ENCODE peak calls at places on chromosomes 13 and 19, in ten cellular contexts. T is AG09319, X is GM20000, N is epithelial cell of esophagus, D is RWPE1, G is uterus, W is GM10248, S is heart right ventricle, J is dorsolateral prefrontal cortex, U is BJ. H is an unnamed sample.

GRCh38 chr13:106143930-106144709 is 391.3 kb downstream of the EFNB2 start:
- DNase-seq in J (no peak), S (no peak), U (no peak), G (no peak), N (peak), D (peak), T (no peak), X (no peak), W (no peak), H (no peak)

GRCh38 chr19:48152552-48152951 is 17.6 kb downstream of the LIG1 start:
- DNase-seq in N (peak), X (peak), W (peak), S (peak), J (peak), D (peak), T (peak), G (peak), U (no peak), H (peak)

GRCh38 chr13:34657716-34658115 is 284.4 kb upstream of the NBEA start:
- DNase-seq in W (no peak), D (peak), X (no peak), G (no peak), U (peak), N (peak), J (no peak), T (no peak), S (no peak), H (peak)

GRCh38 chr13:60095300-60095699 is 68.4 kb downstream of the DIAPH3 start:
- DNase-seq in N (no peak), W (no peak), X (no peak), T (no peak), S (no peak), G (no peak), J (no peak), D (no peak), U (no peak), H (no peak)

GRCh38 chr19:54477650-54478049 is 4.6 kb upstream of the CDC42EP5 start:
- DNase-seq in W (no peak), D (no peak), J (no peak), T (no peak), S (no peak), U (no peak), N (no peak), G (no peak), X (no peak), H (no peak)

GRCh38 chr13:25375727-25376358 is 4.1 kb downstream of the ATP8A2 start:
- DNase-seq in G (no peak), X (peak), N (peak), U (no peak), J (no peak), W (peak), D (peak), T (peak), S (no peak), H (peak)

GRCh38 chr13:49421391-49421790 is 22.5 kb downstream of the CAB39L start:
- DNase-seq in X (peak), J (no peak), G (no peak), W (peak), U (no peak), D (no peak), T (no peak), S (no peak), N (peak), H (no peak)

GRCh38 chr13:40059540-40060232 is 404.2 kb downstream of the COG6 start:
- DNase-seq in S (no peak), G (no peak), N (peak), J (no peak), X (no peak), U (no peak), T (no peak), W (no peak), D (no peak), H (no peak)

GRCh38 chr13:110061270-110061669 is 245.7 kb downstream of the COL4A1 start:
- DNase-seq in G (no peak), D (no peak), N (no peak), J (no peak), S (no peak), U (no peak), W (no peak), X (no peak), T (no peak), H (no peak)

GRCh38 chr13:107942030-107942617 is 273.2 kb downstream of the LIG4 start:
- DNase-seq in W (no peak), G (no peak), S (no peak), U (no peak), J (no peak), D (no peak), X (no peak), T (no peak), N (peak), H (no peak)

GRCh38 chr13:44334751-44335150 is 38.9 kb upstream of the SERP2 start:
- DNase-seq in U (no peak), J (no peak), T (no peak), W (no peak), S (no peak), N (no peak), D (no peak), G (no peak), X (no peak), H (no peak)

GRCh38 chr19:41930926-41931592 is 2.8 kb upstream of the ERFL start:
- DNase-seq in W (no peak), J (no peak), T (no peak), N (no peak), S (no peak), X (no peak), D (no peak), U (no peak), G (no peak), H (no peak)

GRCh38 chr19:33273881-33274662 is 28.3 kb downstream of the CEBPA start:
- DNase-seq in D (no peak), X (no peak), J (no peak), G (peak), T (peak), N (peak), S (no peak), U (peak), W (no peak), H (peak)

GRCh38 chr19:6421075-6422014 is 3.3 kb downstream of the KHSRP start:
- DNase-seq in T (no peak), U (no peak), G (no peak), S (no peak), W (no peak), N (no peak), J (no peak), D (no peak), X (peak), H (no peak)

GRCh38 chr13:96984061-96984508 is 10.2 kb downstream of the OXGR1 start:
- DNase-seq in D (peak), W (no peak), U (no peak), T (no peak), J (no peak), S (no peak), G (no peak), N (peak), X (peak), H (no peak)

GRCh38 chr13:44932850-44933251 is 56.4 kb downstream of the NUFIP1 start:
- DNase-seq in S (no peak), D (peak), N (peak), G (no peak), W (no peak), X (no peak), U (no peak), T (no peak), J (no peak), H (peak)

GRCh38 chr19:31534231-31534630 is 185.0 kb upstream of the TSHZ3 start:
- DNase-seq in D (no peak), X (no peak), W (no peak), N (no peak), G (no peak), U (no peak), T (no peak), J (no peak), S (no peak), H (no peak)

GRCh38 chr19:4298772-4299550 is 3.2 kb downstream of the TMIGD2 start:
- DNase-seq in X (no peak), G (no peak), S (no peak), W (no peak), D (no peak), T (no peak), N (no peak), U (no peak), J (no peak), H (no peak)

GRCh38 chr13:109212630-109213029 is 573.8 kb downstream of the IRS2 start:
- DNase-seq in D (no peak), T (no peak), G (no peak), X (no peak), W (no peak), J (no peak), U (no peak), S (no peak), N (no peak), H (no peak)

GRCh38 chr13:27012482-27013197 is 159.0 kb downstream of the USP12 start:
- DNase-seq in D (peak), N (peak), S (no peak), J (no peak), T (no peak), U (peak), W (no peak), X (no peak), G (no peak), H (peak)

GRCh38 chr13:108987488-108987887 is 358.1 kb downstream of the MYO16 start:
- DNase-seq in N (peak), W (no peak), G (no peak), T (peak), X (no peak), U (no peak), J (no peak), D (no peak), S (no peak), H (peak)

GRCh38 chr13:26449063-26449848 is 108.2 kb upstream of the WASF3 start:
- DNase-seq in X (no peak), W (no peak), J (no peak), G (no peak), T (no peak), S (no peak), N (peak), D (no peak), U (no peak), H (no peak)

GRCh38 chr13:24254151-24254810 is 55.1 kb upstream of the C1QTNF9 start:
- DNase-seq in U (no peak), J (no peak), N (peak), G (no peak), S (no peak), X (no peak), D (no peak), T (no peak), W (peak), H (no peak)

GRCh38 chr13:53064721-53065120 is 36.1 kb downstream of the OLFM4 start:
- DNase-seq in X (no peak), G (peak), J (no peak), N (no peak), D (no peak), T (no peak), U (no peak), W (no peak), S (no peak), H (no peak)

GRCh38 chr19:46373573-46374359 is 26.9 kb downstream of the PPP5C start:
- DNase-seq in T (no peak), W (no peak), D (peak), S (peak), U (no peak), G (peak), N (peak), J (no peak), X (no peak), H (no peak)

GRCh38 chr19:17035842-17036424 is 9.3 kb upstream of the CPAMD8 start:
- DNase-seq in X (no peak), W (no peak), T (no peak), U (no peak), N (no peak), D (no peak), S (no peak), G (no peak), J (no peak), H (no peak)

GRCh38 chr13:79485014-79485441 is 4.1 kb downstream of the NDFIP2 start:
- DNase-seq in U (peak), X (no peak), T (no peak), S (no peak), W (no peak), G (no peak), D (peak), J (no peak), N (peak), H (peak)

GRCh38 chr19:39156230-39156890 is 30.8 kb downstream of the PAK4 start:
- DNase-seq in T (no peak), X (no peak), N (peak), J (no peak), G (no peak), U (no peak), W (no peak), D (no peak), S (no peak), H (no peak)

GRCh38 chr19:19445288-19445687 is 39.8 kb downstream of the GATAD2A start:
- DNase-seq in G (no peak), D (no peak), T (no peak), J (no peak), N (no peak), X (no peak), U (no peak), W (no peak), S (no peak), H (no peak)

GRCh38 chr13:75263741-75264407 is 218.1 kb downstream of the TBC1D4 start:
- DNase-seq in D (no peak), U (peak), J (no peak), S (no peak), X (no peak), G (no peak), T (peak), W (no peak), N (no peak), H (peak)

GRCh38 chr19:42250249-42250665 is 4.7 kb downstream of the ERF start:
- DNase-seq in X (no peak), T (no peak), G (no peak), W (no peak), N (no peak), D (no peak), J (no peak), S (peak), U (no peak), H (no peak)

GRCh38 chr13:27038323-27038722 is 133.3 kb downstream of the USP12 start:
- DNase-seq in G (no peak), U (no peak), J (no peak), X (no peak), D (peak), W (no peak), N (peak), S (no peak), T (no peak), H (no peak)

GRCh38 chr13:103134271-103134670 is 68.1 kb upstream of the SLC10A2 start:
- DNase-seq in U (no peak), W (no peak), D (no peak), N (no peak), G (no peak), S (no peak), J (no peak), X (peak), T (no peak), H (no peak)

GRCh38 chr13:103145476-103145875 is 79.3 kb upstream of the SLC10A2 start:
- DNase-seq in J (no peak), T (no peak), X (no peak), S (no peak), U (no peak), W (no peak), N (peak), D (no peak), G (no peak), H (no peak)

GRCh38 chr13:103142091-103142594 is 75.9 kb upstream of the SLC10A2 start:
- DNase-seq in G (no peak), J (no peak), U (no peak), W (no peak), T (no peak), N (no peak), S (no peak), D (no peak), X (no peak), H (no peak)

GRCh38 chr13:103140001-103140671 is 73.9 kb upstream of the SLC10A2 start:
- DNase-seq in J (no peak), D (peak), G (no peak), T (no peak), U (peak), X (peak), W (peak), S (no peak), N (peak), H (no peak)
- TF ChIP-seq CTCF in J (peak), D (peak), G (no peak), T (no peak), U (peak), X (peak), W (peak), S (peak), N (peak), H (no peak)

GRCh38 chr13:21677075-21677628 is 6.3 kb downstream of the FGF9 start:
- DNase-seq in S (no peak), D (no peak), X (no peak), G (no peak), J (no peak), U (no peak), N (no peak), W (no peak), T (no peak), H (no peak)

GRCh38 chr13:21674271-21675009 is 3.6 kb downstream of the FGF9 start:
- DNase-seq in D (no peak), N (no peak), T (no peak), X (peak), S (peak), W (peak), G (no peak), U (no peak), J (peak), H (no peak)

GRCh38 chr13:21673592-21674270 is 2.9 kb downstream of the FGF9 start:
- DNase-seq in U (no peak), D (peak), X (peak), W (peak), S (peak), G (no peak), T (no peak), J (peak), N (peak), H (no peak)

GRCh38 chr13:21675095-21676007 is 4.5 kb downstream of the FGF9 start:
- DNase-seq in X (peak), S (peak), T (no peak), W (peak), N (peak), G (no peak), D (no peak), U (no peak), J (peak), H (no peak)

DNA sequence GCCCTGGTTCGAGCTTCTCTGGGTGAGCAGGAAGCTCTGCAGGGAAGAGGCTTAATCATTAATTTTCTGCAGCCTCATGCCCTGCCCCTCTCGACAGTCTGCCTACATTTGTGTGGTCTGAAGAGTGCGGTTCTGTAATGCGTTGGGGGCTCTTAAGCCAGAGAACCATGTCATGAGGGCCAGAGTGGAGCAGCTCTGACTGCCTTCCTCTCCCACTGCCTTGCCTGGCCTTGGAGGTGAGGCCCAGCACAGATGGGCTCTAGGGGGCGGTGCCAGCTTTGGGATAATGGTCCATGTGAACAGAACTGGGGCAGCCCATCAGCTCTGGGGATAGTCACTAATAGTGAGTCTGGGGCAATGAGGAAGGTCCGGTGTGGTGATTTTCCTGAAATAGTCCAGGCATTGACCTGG is 5.7 kb downstream of the FGF9 start:
- DNase-seq in J (no peak), N (peak), U (no peak), T (no peak), S (no peak), W (peak), D (no peak), G (no peak), X (peak), H (no peak)
- TF ChIP-seq CTCF in J (no peak), N (peak), U (peak), T (no peak), S (no peak), W (peak), D (no peak), G (no peak), X (no peak), H (no peak)

GRCh38 chr19:23404676-23405075 is 9.4 kb upstream of the ZNF91 start:
- DNase-seq in J (no peak), W (no peak), D (no peak), X (no peak), N (peak), G (no peak), S (no peak), U (no peak), T (no peak), H (no peak)

GRCh38 chr19:23403024-23403423 is 7.8 kb upstream of the ZNF91 start:
- DNase-seq in G (no peak), X (no peak), N (no peak), U (no peak), W (no peak), J (no peak), S (no peak), D (no peak), T (no peak), H (no peak)

GRCh38 chr19:23402388-23402787 is 7.1 kb upstream of the ZNF91 start:
- DNase-seq in D (no peak), N (no peak), U (no peak), G (no peak), S (no peak), J (no peak), W (no peak), T (no peak), X (no peak), H (no peak)

GRCh38 chr19:23401086-23401485 is 5.8 kb upstream of the ZNF91 start:
- DNase-seq in N (no peak), U (no peak), G (no peak), T (no peak), W (no peak), D (no peak), S (no peak), X (no peak), J (no peak), H (no peak)

DNA sequence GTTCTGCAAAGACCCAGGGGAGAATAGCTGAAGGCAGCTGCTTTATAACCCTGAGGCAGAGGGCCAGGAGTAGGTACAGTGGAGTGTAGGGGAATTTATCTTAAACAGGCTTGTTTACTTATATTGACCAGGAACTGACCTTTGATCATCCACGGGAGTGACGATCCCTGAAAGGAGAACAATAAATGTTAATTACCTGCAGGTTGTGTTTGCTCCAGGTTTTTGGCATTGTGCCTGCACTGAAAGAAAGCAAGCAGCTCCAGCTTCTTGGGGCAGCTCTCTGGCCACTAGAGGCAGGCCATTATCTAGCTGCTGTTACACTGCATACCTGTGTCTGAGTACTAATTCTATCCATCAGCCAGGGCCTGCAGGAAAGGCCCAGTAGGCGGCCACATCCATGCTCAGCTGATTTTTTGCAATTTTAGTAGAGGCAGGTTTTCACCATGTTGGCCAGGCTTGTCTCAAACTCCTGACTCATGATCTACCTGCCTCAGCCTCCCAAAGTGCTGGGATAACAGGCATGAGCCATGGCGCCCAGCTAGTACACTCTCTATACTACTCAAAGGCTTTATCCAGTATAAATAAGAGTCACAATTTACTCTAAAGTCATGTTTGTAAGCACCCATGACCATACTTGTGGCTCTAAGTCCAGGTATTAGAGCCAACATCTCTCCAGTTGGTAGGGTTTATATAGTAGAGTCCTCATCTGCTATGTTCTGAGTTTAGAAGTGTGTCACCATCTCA is 8.5 kb upstream of the ZNF91 start:
- DNase-seq in J (no peak), G (no peak), D (no peak), T (no peak), X (no peak), N (no peak), U (no peak), W (no peak), S (no peak), H (no peak)
- TF ChIP-seq CTCF in J (no peak), G (no peak), D (no peak), T (no peak), X (no peak), N (peak), U (no peak), W (no peak), S (no peak), H (no peak)

DNA sequence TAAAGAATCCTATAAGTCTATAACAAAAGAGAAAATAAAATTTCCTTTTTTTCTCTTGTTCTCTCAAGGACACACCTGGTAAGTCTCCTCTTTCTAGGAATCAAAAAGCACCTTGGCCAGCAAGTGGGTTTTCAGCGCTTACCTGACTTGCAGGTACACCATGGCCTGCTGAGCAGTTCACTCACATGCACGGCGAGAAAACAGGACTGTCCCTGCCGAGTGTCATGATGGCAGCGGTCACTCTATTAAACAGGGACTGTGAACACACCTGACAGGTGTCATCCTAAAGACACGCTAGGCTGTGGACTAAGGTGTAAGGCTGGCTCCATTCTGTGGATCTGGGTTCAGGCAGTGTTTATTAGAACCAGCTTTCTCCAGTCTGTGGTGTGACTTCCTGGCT is 170.2 kb downstream of the TEX29 start:
- DNase-seq in S (no peak), G (no peak), N (no peak), X (no peak), T (no peak), D (no peak), W (no peak), U (no peak), J (no peak), H (no peak)
- TF ChIP-seq CTCF in S (no peak), G (no peak), N (no peak), X (no peak), T (no peak), D (no peak), W (no peak), U (no peak), J (no peak), H (no peak)